ENCODE peak calls at places on chromosomes 7 and 10, in nine cellular contexts. O is testis; X is colonic mucosa; J is PC-3; A is CD4-positive, alpha-beta memory T cell; C is heart left ventricle; U is CD8-positive, alpha-beta T cell; W is stomach; D is body of pancreas. H is an unnamed sample.

GRCh38 chr10:104025524-104025923 is 58.6 kb downstream of the SLK start:
- DNase-seq in O (no peak), X (no peak), J (no peak), A (no peak), C (no peak), U (no peak), W (no peak), D (no peak), H (no peak)

GRCh38 chr7:82185443-82185842 is 258.1 kb downstream of the CACNA2D1 start:
- DNase-seq in O (no peak), X (no peak), J (no peak), A (no peak), C (no peak), U (no peak), W (no peak), D (no peak), H (no peak)

GRCh38 chr10:96089670-96090462 is 40.2 kb upstream of the ZNF518A start:
- DNase-seq in O (peak), X (peak), J (peak), A (peak), C (peak), U (peak), W (peak), D (peak), H (peak)

GRCh38 chr7:122675011-122675410 is 23.9 kb downstream of the RNF133 start:
- DNase-seq in O (no peak), X (no peak), J (peak), A (no peak), C (no peak), U (no peak), W (no peak), D (no peak), H (no peak)

GRCh38 chr7:919114-919442 is 35.4 kb downstream of the ADAP1 start:
- DNase-seq in O (no peak), X (no peak), J (no peak), A (no peak), C (peak), U (no peak), W (no peak), D (peak), H (no peak)

GRCh38 chr7:76220185-76221057 is 18.7 kb downstream of the SRRM3 start:
- DNase-seq in O (no peak), X (no peak), J (peak), A (no peak), C (peak), U (no peak), W (no peak), D (peak), H (no peak)

GRCh38 chr7:37196631-37197030 is 252.0 kb downstream of the ELMO1 start:
- DNase-seq in O (no peak), X (no peak), J (no peak), A (no peak), C (no peak), U (no peak), W (no peak), D (no peak), H (no peak)

GRCh38 chr7:6231184-6231583 is 41.2 kb downstream of the CYTH3 start:
- DNase-seq in O (no peak), X (no peak), J (no peak), A (no peak), C (no peak), U (no peak), W (no peak), D (no peak), H (no peak)

GRCh38 chr10:12319085-12319484 is 30.3 kb upstream of the CAMK1D start:
- DNase-seq in O (no peak), X (no peak), J (no peak), A (no peak), C (no peak), U (no peak), W (no peak), D (no peak), H (no peak)

GRCh38 chr7:91850455-91850854 is 30.0 kb downstream of the MTERF1 start:
- DNase-seq in O (no peak), X (no peak), J (peak), A (no peak), C (no peak), U (no peak), W (no peak), D (no peak), H (no peak)

GRCh38 chr10:5461914-5462840 is 37.2 kb downstream of the CALML5 start:
- DNase-seq in O (no peak), X (peak), J (no peak), A (no peak), C (no peak), U (no peak), W (no peak), D (no peak), H (no peak)

GRCh38 chr10:78925800-78926319 is 142.9 kb upstream of the ZMIZ1 start:
- DNase-seq in O (no peak), X (no peak), J (peak), A (no peak), C (peak), U (no peak), W (no peak), D (no peak), H (no peak)

GRCh38 chr7:142384508-142384922 is 126.7 kb upstream of the PRSS58 start:
- DNase-seq in O (no peak), X (no peak), J (peak), A (no peak), C (no peak), U (no peak), W (no peak), D (no peak), H (no peak)

GRCh38 chr7:85023066-85023687 is 163.7 kb downstream of the SEMA3D start:
- DNase-seq in O (peak), X (peak), J (peak), A (peak), C (no peak), U (no peak), W (no peak), D (peak), H (no peak)

GRCh38 chr7:143016996-143017395 is 9.9 kb downstream of the OR9A2 start:
- DNase-seq in O (no peak), X (no peak), J (no peak), A (no peak), C (no peak), U (no peak), W (no peak), D (no peak), H (no peak)

GRCh38 chr10:112379635-112380296 is 5.8 kb downstream of the ACSL5 start:
- DNase-seq in O (no peak), X (no peak), J (peak), A (no peak), C (no peak), U (no peak), W (no peak), D (no peak), H (peak)

GRCh38 chr10:112373912-112374338 is at the start of gene ACSL5:
- DNase-seq in O (no peak), X (peak), J (no peak), A (no peak), C (no peak), U (no peak), W (no peak), D (no peak), H (peak)

GRCh38 chr10:112375721-112376577 is 2.0 kb downstream of the ACSL5 start:
- DNase-seq in O (peak), X (peak), J (peak), A (peak), C (peak), U (no peak), W (peak), D (peak), H (peak)

GRCh38 chr10:112374724-112375541 is 1.0 kb downstream of the ACSL5 start:
- DNase-seq in O (no peak), X (peak), J (no peak), A (peak), C (no peak), U (no peak), W (no peak), D (no peak), H (peak)

DNA sequence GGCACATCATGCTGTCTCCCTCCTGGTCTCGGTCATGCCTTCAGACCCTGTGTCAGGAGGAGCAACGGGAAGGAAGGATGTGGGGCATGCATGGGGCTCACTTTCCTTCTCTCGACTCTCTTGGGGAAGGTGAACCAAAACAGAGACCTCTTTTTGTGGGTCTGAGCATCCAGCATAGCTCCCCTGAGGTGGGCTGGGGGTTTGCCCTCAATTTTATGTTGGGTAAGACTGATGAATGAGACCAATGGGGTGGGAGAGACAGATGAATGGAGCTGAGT is 2.6 kb downstream of the ACSL5 start:
- DNase-seq in O (no peak), X (no peak), J (no peak), A (no peak), C (no peak), U (no peak), W (no peak), D (no peak), H (no peak)
- H3K27ac ChIP-seq in O (peak), X (peak), J (no peak), A (peak), C (peak), U (peak), W (peak), D (peak), H (peak)

DNA sequence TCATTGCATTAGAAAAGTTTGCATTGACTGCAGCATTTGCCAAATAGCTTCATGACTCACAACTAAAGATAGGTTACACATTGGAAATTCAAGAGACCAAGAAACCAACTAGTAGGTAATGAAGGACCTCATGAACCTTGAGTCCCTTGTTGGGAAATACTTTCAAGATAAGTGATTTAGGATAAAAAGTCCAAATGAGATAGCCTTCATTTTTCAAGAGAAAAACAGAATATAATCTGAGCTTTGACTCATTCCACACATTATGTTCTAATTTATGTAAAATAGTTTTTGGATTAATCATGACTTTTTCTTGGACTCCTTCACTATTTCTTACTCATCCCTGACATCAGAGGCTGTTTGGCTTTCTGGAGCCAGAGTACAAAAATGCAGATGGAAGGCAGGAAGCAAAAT is 13.1 kb upstream of the LIPF start:
- DNase-seq in O (no peak), X (no peak), J (no peak), A (no peak), C (no peak), U (no peak), W (no peak), D (no peak), H (no peak)
- H3K27ac ChIP-seq in O (no peak), X (no peak), J (no peak), A (no peak), C (no peak), U (no peak), W (no peak), D (no peak), H (no peak)

GRCh38 chr7:4159761-4160554 is 522.1 kb upstream of the FOXK1 start:
- DNase-seq in O (no peak), X (no peak), J (peak), A (no peak), C (no peak), U (no peak), W (no peak), D (no peak), H (no peak)
- H3K27ac ChIP-seq in O (no peak), X (no peak), J (peak), A (no peak), C (no peak), U (no peak), W (no peak), D (peak), H (no peak)

GRCh38 chr7:27102578-27103442 is at the start of gene HOXA2:
- DNase-seq in O (no peak), X (peak), J (no peak), A (no peak), C (no peak), U (no peak), W (no peak), D (no peak), H (no peak)

GRCh38 chr7:27101906-27102577 is 441 bp downstream of the HOXA2 start:
- DNase-seq in O (no peak), X (peak), J (no peak), A (no peak), C (no peak), U (no peak), W (no peak), D (no peak), H (no peak)

GRCh38 chr7:27100601-27101187 is 1.8 kb downstream of the HOXA2 start:
- DNase-seq in O (no peak), X (peak), J (no peak), A (no peak), C (no peak), U (no peak), W (no peak), D (no peak), H (no peak)

GRCh38 chr7:27099839-27100225 is 2.7 kb downstream of the HOXA2 start:
- DNase-seq in O (no peak), X (no peak), J (no peak), A (no peak), C (no peak), U (no peak), W (no peak), D (no peak), H (no peak)

GRCh38 chr7:27101188-27101905 is 1.1 kb downstream of the HOXA2 start:
- DNase-seq in O (no peak), X (peak), J (no peak), A (no peak), C (no peak), U (no peak), W (no peak), D (no peak), H (no peak)
- H3K27ac ChIP-seq in O (no peak), X (peak), J (no peak), A (no peak), C (no peak), U (no peak), W (peak), D (peak), H (peak)